ENCODE peak calls at places on chromosomes 12 and 14, in six cellular contexts. Z, H, O, A, R and N are unnamed samples.
A peak's percentile ranks its signal among the peaks of the same experiment; 100 is the strongest.

GRCh38 chr14:104363891-104364760 is 215.4 kb upstream of the C14orf180 start:
- DNase-seq in Z (no peak), H (no peak), O (no peak), A (no peak), R (no peak), N (peak; percentile 54)

GRCh38 chr14:85519661-85520305 is 10.2 kb upstream of the FLRT2 start:
- DNase-seq in Z (no peak), H (no peak), O (no peak), A (no peak), R (no peak), N (no peak)

GRCh38 chr14:104293851-104294627 is 155.7 kb downstream of the KIF26A start:
- DNase-seq in Z (no peak), H (no peak), O (no peak), A (no peak), R (no peak), N (peak; percentile 25)

GRCh38 chr12:66087365-66087943 is 43.1 kb downstream of the LLPH start:
- DNase-seq in Z (peak; percentile 33), H (peak; percentile 19), O (peak; percentile 69), A (peak; percentile 75), R (peak; percentile 34), N (no peak)

GRCh38 chr14:50773632-50774541 is 57.1 kb downstream of the NIN start:
- DNase-seq in Z (no peak), H (peak; percentile 17), O (peak; percentile 52), A (peak; percentile 31), R (peak; percentile 53), N (no peak)

GRCh38 chr12:4383304-4383865 is 3.9 kb upstream of the FGF23 start:
- DNase-seq in Z (no peak), H (no peak), O (no peak), A (no peak), R (no peak), N (no peak)

GRCh38 chr12:130335517-130336392 is 1.9 kb upstream of the PIWIL1 start:
- DNase-seq in Z (no peak), H (no peak), O (peak; percentile 52), A (peak; percentile 79), R (no peak), N (no peak)

GRCh38 chr12:75360920-75361319 is 26.4 kb downstream of the GLIPR1L1 start:
- DNase-seq in Z (no peak), H (no peak), O (no peak), A (no peak), R (no peak), N (no peak)

GRCh38 chr12:65524666-65525065 is 246.2 kb downstream of the MSRB3 start:
- DNase-seq in Z (no peak), H (no peak), O (no peak), A (no peak), R (no peak), N (no peak)

GRCh38 chr14:26621807-26622560 is 24.2 kb upstream of the NOVA1 start:
- DNase-seq in Z (no peak), H (no peak), O (no peak), A (no peak), R (no peak), N (no peak)

GRCh38 chr14:76546426-76547221 is 170.7 kb downstream of the ESRRB start:
- DNase-seq in Z (no peak), H (no peak), O (peak; percentile 6), A (no peak), R (no peak), N (no peak)

GRCh38 chr12:38921025-38921677 is 15.8 kb upstream of the CPNE8 start:
- DNase-seq in Z (no peak), H (no peak), O (peak; percentile 60), A (peak; percentile 74), R (no peak), N (peak; percentile 39)

GRCh38 chr12:503111-503761 is 43.5 kb downstream of the B4GALNT3 start:
- DNase-seq in Z (no peak), H (no peak), O (no peak), A (peak; percentile 97), R (peak; percentile 27), N (peak; percentile 81)

GRCh38 chr14:74469548-74470518 is 23.3 kb downstream of the NPC2 start:
- DNase-seq in Z (no peak), H (no peak), O (no peak), A (no peak), R (no peak), N (no peak)

GRCh38 chr12:103197725-103198388 is 240.4 kb downstream of the ASCL1 start:
- DNase-seq in Z (no peak), H (no peak), O (peak; percentile 8), A (no peak), R (no peak), N (no peak)

GRCh38 chr12:12665194-12665593 is 30.8 kb downstream of the GPR19 start:
- DNase-seq in Z (no peak), H (no peak), O (no peak), A (no peak), R (no peak), N (no peak)

GRCh38 chr12:121927798-121928197 is 9.4 kb downstream of the CFAP251 start:
- DNase-seq in Z (no peak), H (no peak), O (no peak), A (no peak), R (no peak), N (no peak)

GRCh38 chr14:78455896-78456435 is 285.8 kb downstream of the NRXN3 start:
- DNase-seq in Z (no peak), H (no peak), O (no peak), A (no peak), R (no peak), N (no peak)

GRCh38 chr12:75489187-75489586 is 8.6 kb downstream of the GLIPR1 start:
- DNase-seq in Z (no peak), H (no peak), O (no peak), A (no peak), R (no peak), N (no peak)

GRCh38 chr14:33842299-33842698 is 108.6 kb downstream of the EGLN3 start:
- DNase-seq in Z (no peak), H (no peak), O (peak; percentile 23), A (peak; percentile 70), R (no peak), N (no peak)

GRCh38 chr14:48586099-48586498 is 910.7 kb upstream of the MDGA2 start:
- DNase-seq in Z (no peak), H (no peak), O (no peak), A (no peak), R (no peak), N (no peak)

GRCh38 chr14:72708708-72709475 is 185.0 kb downstream of the DPF3 start:
- DNase-seq in Z (no peak), H (no peak), O (no peak), A (peak; percentile 27), R (no peak), N (no peak)

GRCh38 chr12:110373025-110373876 is 30.3 kb downstream of the ANAPC7 start:
- DNase-seq in Z (no peak), H (no peak), O (no peak), A (no peak), R (no peak), N (no peak)

GRCh38 chr12:54634795-54635194 is at the start of gene LACRT:
- DNase-seq in Z (no peak), H (no peak), O (no peak), A (no peak), R (no peak), N (no peak)

GRCh38 chr12:52521581-52522266 is 1.5 kb upstream of the KRT5 start:
- DNase-seq in Z (no peak), H (no peak), O (no peak), A (peak; percentile 62), R (no peak), N (no peak)

GRCh38 chr12:57756406-57757341 is 1.8 kb downstream of the MARCHF9 start:
- DNase-seq in Z (peak; percentile 67), H (peak; percentile 50), O (no peak), A (no peak), R (no peak), N (peak; percentile 61)

GRCh38 chr12:51171884-51172514 is 936 bp downstream of the TFCP2 start:
- DNase-seq in Z (no peak), H (no peak), O (no peak), A (peak; percentile 15), R (no peak), N (no peak)

GRCh38 chr12:65911321-65911720 is 87.0 kb downstream of the HMGA2 start:
- DNase-seq in Z (no peak), H (no peak), O (peak; percentile 61), A (no peak), R (no peak), N (no peak)

GRCh38 chr12:96878704-96879103 is 28.4 kb upstream of the NEDD1 start:
- DNase-seq in Z (no peak), H (no peak), O (no peak), A (no peak), R (no peak), N (no peak)

GRCh38 chr12:106498056-106498455 is 84.7 kb upstream of the RFX4 start:
- DNase-seq in Z (no peak), H (no peak), O (no peak), A (no peak), R (no peak), N (no peak)